ENCODE peak calls at places on chromosomes 12 and 14, in seven cellular contexts. Y is ovary; X is stomach; N is small intestine; G is CD4-positive, CD25-positive, alpha-beta regulatory T cell; W is left ventricle myocardium inferior; O is fibroblast of lung. L is an unnamed sample.

GRCh38 chr14:102629700-102630365 is 37.4 kb downstream of the RCOR1 start:
- DNase-seq in Y (no peak), G (no peak), W (no peak), N (no peak), O (peak; percentile 30), X (no peak), L (no peak)

GRCh38 chr12:130700492-130701401 is 15.4 kb downstream of the RIMBP2 start:
- DNase-seq in N (no peak), Y (no peak), X (peak; percentile 14), W (no peak), G (no peak), O (no peak), L (no peak)

GRCh38 chr12:122005252-122005651 is 16.4 kb upstream of the BCL7A start:
- DNase-seq in X (no peak), Y (no peak), W (no peak), O (no peak), N (no peak), G (no peak), L (no peak)

GRCh38 chr12:54304187-54304810 is 3.5 kb upstream of the NFE2 start:
- DNase-seq in G (no peak), X (peak; percentile 88), Y (peak; percentile 50), W (peak; percentile 71), N (peak; percentile 68), O (peak; percentile 57), L (peak; percentile 80)

GRCh38 chr12:116465892-116466291 is 93.3 kb upstream of the MAP1LC3B2 start:
- DNase-seq in Y (peak; percentile 7), O (no peak), N (peak; percentile 11), X (no peak), G (no peak), W (no peak), L (no peak)

GRCh38 chr12:1932264-1932777 is 13.9 kb upstream of the CACNA2D4 start:
- DNase-seq in W (peak; percentile 75), O (peak; percentile 48), N (peak; percentile 75), Y (no peak), X (peak; percentile 81), G (no peak), L (no peak)

GRCh38 chr12:44247588-44247987 is 411.7 kb downstream of the TMEM117 start:
- DNase-seq in G (no peak), Y (no peak), W (no peak), X (no peak), N (no peak), O (no peak), L (no peak)

GRCh38 chr12:22415342-22416309 is 81.1 kb upstream of the ST8SIA1 start:
- DNase-seq in G (no peak), X (peak; percentile 54), N (no peak), Y (no peak), W (no peak), O (peak; percentile 86), L (peak; percentile 2)

GRCh38 chr12:58364389-58365086 is 423.2 kb downstream of the ATP23 start:
- DNase-seq in O (peak; percentile 100), W (no peak), G (no peak), X (no peak), N (no peak), Y (no peak), L (peak; percentile 96)

DNA sequence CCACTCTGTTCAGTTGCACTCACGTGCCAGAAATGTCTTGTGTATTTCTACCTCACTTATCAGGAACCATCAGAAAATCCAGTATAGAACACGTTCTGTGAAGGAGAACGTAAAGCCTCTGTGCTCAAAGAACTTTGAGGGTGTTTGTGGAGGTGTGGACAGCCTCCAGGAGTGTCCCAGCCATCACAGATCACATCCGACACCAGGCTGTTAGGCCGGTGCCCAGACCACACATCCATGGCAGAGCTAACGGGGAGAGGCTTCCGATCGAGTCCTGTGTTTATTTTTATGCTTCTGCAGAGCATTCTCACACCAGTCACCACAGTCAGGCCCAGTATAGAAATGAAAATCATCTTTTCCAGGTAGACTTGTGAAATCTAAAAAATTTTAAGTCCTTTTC is 53.6 kb downstream of the TPCN1 start:
- DNase-seq in W (no peak), O (no peak), X (no peak), G (no peak), N (no peak), Y (peak; percentile 24), L (no peak)
- H3K36me3 ChIP-seq in W (peaks cover 85% of the 10 kb centered on the region), O (no peaks in the 10 kb centered on the region), X (peaks cover 96% of the 10 kb centered on the region), G (peaks cover 42% of the 10 kb centered on the region), N (peaks cover 12% of the 10 kb centered on the region), Y (no peaks in the 10 kb centered on the region), L (peaks cover 8% of the 10 kb centered on the region)

DNA sequence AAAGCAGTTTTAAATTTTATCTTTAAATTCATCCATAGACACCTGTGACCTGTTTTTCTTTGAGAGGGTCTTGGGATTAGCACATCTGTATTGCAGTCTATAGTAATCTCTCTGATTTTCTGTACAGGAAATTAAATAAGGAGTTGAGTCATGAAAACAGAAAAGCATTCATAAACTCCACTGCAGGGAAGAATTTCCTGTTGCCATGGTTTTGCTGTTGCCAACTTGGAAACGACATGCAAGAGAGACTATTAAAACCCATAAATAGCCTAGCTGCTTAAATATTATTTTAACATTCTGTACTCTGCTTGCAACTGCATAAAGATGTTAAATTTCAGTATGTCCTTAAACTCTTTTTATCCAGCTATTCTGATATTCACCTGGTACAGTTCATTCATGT is 281.0 kb upstream of the RGS6 start:
- DNase-seq in O (peak; percentile 94), X (no peak), G (no peak), N (no peak), W (no peak), Y (no peak), L (peak; percentile 86)
- H3K27me3 ChIP-seq in O (no peaks in the 10 kb centered on the region), X (no peaks in the 10 kb centered on the region), G (no peaks in the 10 kb centered on the region), N (no peaks in the 10 kb centered on the region), W (no peaks in the 10 kb centered on the region), Y (no peaks in the 10 kb centered on the region), L (no peaks in the 10 kb centered on the region)

DNA sequence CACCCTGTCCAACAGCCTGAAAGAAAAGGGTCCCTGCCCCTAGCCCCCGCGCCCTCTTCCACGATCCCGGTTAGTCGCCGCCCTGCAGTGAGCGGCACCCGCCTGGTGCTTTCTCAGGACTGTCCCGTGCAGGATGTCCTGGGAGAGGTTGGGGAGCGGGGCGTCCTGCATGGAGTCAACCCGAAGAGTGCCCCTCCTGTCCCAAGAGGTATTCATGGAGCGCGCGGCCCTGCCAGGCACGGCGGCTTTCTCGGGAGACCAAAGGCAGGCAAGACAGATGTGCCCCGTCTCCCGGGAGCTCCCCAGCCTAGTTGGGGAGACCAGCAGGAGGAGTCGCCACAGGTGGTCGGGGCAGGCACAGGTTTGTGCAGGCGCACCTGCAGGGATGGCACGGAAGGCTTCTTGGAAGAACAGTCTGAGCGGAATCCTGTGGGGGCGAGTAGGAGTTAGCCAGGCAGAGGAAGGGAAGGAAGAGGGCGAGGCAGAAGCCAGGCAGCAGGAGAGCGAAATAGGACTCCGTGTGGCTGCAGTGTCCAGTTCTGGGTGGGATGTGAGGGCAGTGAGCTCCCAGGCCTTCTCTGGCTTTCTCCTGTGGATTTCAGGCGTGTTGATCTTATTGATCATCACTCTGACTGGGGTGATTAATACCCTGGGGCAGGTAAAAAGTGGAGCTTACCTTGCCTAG is 723 bp downstream of the SIVA1 start:
- DNase-seq in Y (no peak), W (no peak), N (peak; percentile 27), X (no peak), G (peak; percentile 18), O (peak; percentile 9), L (peak; percentile 53)
- H3K4me1 ChIP-seq in Y (peaks cover 13% of the 10 kb centered on the region), W (peaks cover 43% of the 10 kb centered on the region), N (peaks cover 15% of the 10 kb centered on the region), X (peaks cover 42% of the 10 kb centered on the region), G (peaks cover 37% of the 10 kb centered on the region), O (peaks cover 23% of the 10 kb centered on the region), L (peaks cover 38% of the 10 kb centered on the region)

GRCh38 chr14:24185015-24185414 is 3.6 kb downstream of the IPO4 start:
- DNase-seq in N (no peak), W (no peak), X (no peak), O (no peak), G (no peak), Y (no peak), L (no peak)

GRCh38 chr14:24187538-24187915 is 1.1 kb downstream of the IPO4 start:
- DNase-seq in O (no peak), G (no peak), W (no peak), N (no peak), Y (no peak), X (no peak), L (no peak)

GRCh38 chr14:24185741-24186140 is 2.9 kb downstream of the IPO4 start:
- DNase-seq in Y (no peak), G (no peak), X (no peak), O (no peak), W (no peak), N (no peak), L (no peak)

GRCh38 chr14:24188251-24189058 is at the start of gene IPO4:
- DNase-seq in O (peak; percentile 98), N (peak; percentile 96), X (peak; percentile 95), Y (peak; percentile 96), G (peak; percentile 94), W (peak; percentile 93), L (peak; percentile 99)

GRCh38 chr14:24186831-24187537 is 1.6 kb downstream of the IPO4 start:
- DNase-seq in N (no peak), W (no peak), Y (no peak), X (no peak), O (no peak), G (no peak), L (no peak)
- H3K36me3 ChIP-seq in N (peaks cover 10% of the 10 kb centered on the region), W (peaks cover 69% of the 10 kb centered on the region), Y (no peaks in the 10 kb centered on the region), X (peaks cover 68% of the 10 kb centered on the region), O (peaks cover 25% of the 10 kb centered on the region), G (peaks cover 30% of the 10 kb centered on the region), L (peaks cover 57% of the 10 kb centered on the region)

GRCh38 chr14:81326451-81326850 is 73.7 kb downstream of the STON2 start:
- DNase-seq in Y (no peak), O (no peak), X (no peak), N (no peak), W (no peak), G (no peak), L (no peak)
- H3K27me3 ChIP-seq in Y (no peaks in the 10 kb centered on the region), O (no peaks in the 10 kb centered on the region), X (no peaks in the 10 kb centered on the region), N (no peaks in the 10 kb centered on the region), W (peaks cover 32% of the 10 kb centered on the region), G (peaks cover 2% of the 10 kb centered on the region), L (no peaks in the 10 kb centered on the region)

GRCh38 chr14:59130472-59130871 is 58.0 kb upstream of the DAAM1 start:
- DNase-seq in O (no peak), G (no peak), X (no peak), N (no peak), W (no peak), Y (no peak), L (no peak)
- H3K4me1 ChIP-seq in O (no peaks in the 10 kb centered on the region), G (no peaks in the 10 kb centered on the region), X (no peaks in the 10 kb centered on the region), N (no peaks in the 10 kb centered on the region), W (peaks cover 12% of the 10 kb centered on the region), Y (no peaks in the 10 kb centered on the region), L (peaks cover 6% of the 10 kb centered on the region)

GRCh38 chr12:109487181-109488050 is 10.0 kb downstream of the UBE3B start:
- DNase-seq in X (no peak), W (no peak), G (no peak), N (no peak), O (no peak), Y (no peak), L (no peak)
- H3K36me3 ChIP-seq in X (peaks cover 96% of the 10 kb centered on the region), W (peaks cover 96% of the 10 kb centered on the region), G (peaks cover 91% of the 10 kb centered on the region), N (peaks cover 19% of the 10 kb centered on the region), O (peaks cover 26% of the 10 kb centered on the region), Y (no peaks in the 10 kb centered on the region), L (peaks cover 90% of the 10 kb centered on the region)